ENCODE peak calls at places on chromosomes 5 and 9, in six cellular contexts. One of them, this sample, is unnamed. For H3K4me1, the result is how much of the 10 kb centered on the place peaks cover.

GRCh38 chr5:146060221-146060585 is 45.2 kb downstream of the PLAC8L1 start:
- DNase-seq in left ventricle myocardium inferior: no peak
- DNase-seq in adrenal gland: no peak
- DNase-seq in lung: no peak
- DNase-seq in psoas muscle: no peak
- DNase-seq in HCT116: no peak
- DNase-seq in this sample: no peak

GRCh38 chr5:7904170-7904569 is 35.2 kb downstream of the MTRR start:
- DNase-seq in lung: no peak
- DNase-seq in left ventricle myocardium inferior: no peak
- DNase-seq in adrenal gland: no peak
- DNase-seq in HCT116: no peak
- DNase-seq in psoas muscle: no peak
- DNase-seq in this sample: no peak

GRCh38 chr9:83986765-83987401 is 6.3 kb downstream of the RMI1 start:
- DNase-seq in psoas muscle: peak
- DNase-seq in HCT116: peak
- DNase-seq in lung: no peak
- DNase-seq in adrenal gland: peak
- DNase-seq in left ventricle myocardium inferior: no peak
- DNase-seq in this sample: no peak

GRCh38 chr9:127154003-127154389 is 31.6 kb upstream of the ANGPTL2 start:
- DNase-seq in adrenal gland: no peak
- DNase-seq in HCT116: no peak
- DNase-seq in psoas muscle: no peak
- DNase-seq in lung: no peak
- DNase-seq in left ventricle myocardium inferior: no peak
- DNase-seq in this sample: no peak

GRCh38 chr5:169091396-169091980 is 209.5 kb downstream of the SLIT3 start:
- DNase-seq in lung: no peak
- DNase-seq in left ventricle myocardium inferior: no peak
- DNase-seq in HCT116: no peak
- DNase-seq in psoas muscle: no peak
- DNase-seq in adrenal gland: peak
- DNase-seq in this sample: no peak

GRCh38 chr9:130289711-130290241 is 24.2 kb downstream of the HMCN2 start:
- DNase-seq in psoas muscle: no peak
- DNase-seq in adrenal gland: no peak
- DNase-seq in left ventricle myocardium inferior: no peak
- DNase-seq in lung: no peak
- DNase-seq in HCT116: no peak
- DNase-seq in this sample: no peak

GRCh38 chr5:37926732-37927131 is 86.9 kb upstream of the GDNF start:
- DNase-seq in psoas muscle: no peak
- DNase-seq in adrenal gland: no peak
- DNase-seq in left ventricle myocardium inferior: no peak
- DNase-seq in lung: no peak
- DNase-seq in HCT116: no peak
- DNase-seq in this sample: no peak

GRCh38 chr9:85943757-85944430 is 2.9 kb downstream of the NAA35 start:
- DNase-seq in lung: no peak
- DNase-seq in adrenal gland: no peak
- DNase-seq in left ventricle myocardium inferior: no peak
- DNase-seq in HCT116: no peak
- DNase-seq in psoas muscle: no peak
- DNase-seq in this sample: no peak

GRCh38 chr5:143074414-143074996 is 304.3 kb downstream of the ARHGAP26 start:
- DNase-seq in HCT116: no peak
- DNase-seq in left ventricle myocardium inferior: no peak
- DNase-seq in lung: no peak
- DNase-seq in adrenal gland: no peak
- DNase-seq in psoas muscle: no peak
- DNase-seq in this sample: no peak

GRCh38 chr9:37324261-37324683 is 98.2 kb upstream of the GRHPR start:
- DNase-seq in lung: no peak
- DNase-seq in left ventricle myocardium inferior: no peak
- DNase-seq in adrenal gland: peak
- DNase-seq in HCT116: no peak
- DNase-seq in psoas muscle: no peak
- DNase-seq in this sample: no peak

GRCh38 chr9:6687180-6687579 is 41.7 kb upstream of the GLDC start:
- DNase-seq in HCT116: no peak
- DNase-seq in adrenal gland: no peak
- DNase-seq in left ventricle myocardium inferior: no peak
- DNase-seq in psoas muscle: no peak
- DNase-seq in lung: no peak
- DNase-seq in this sample: no peak
- H3K4me1 ChIP-seq in HCT116: under half
- H3K4me1 ChIP-seq in adrenal gland: under half
- H3K4me1 ChIP-seq in left ventricle myocardium inferior: under half
- H3K4me1 ChIP-seq in psoas muscle: under half
- H3K4me1 ChIP-seq in lung: under half
- H3K4me1 ChIP-seq in this sample: under half

GRCh38 chr9:133710661-133711427 is 27.3 kb downstream of the SARDH start:
- DNase-seq in psoas muscle: no peak
- DNase-seq in adrenal gland: no peak
- DNase-seq in HCT116: no peak
- DNase-seq in left ventricle myocardium inferior: no peak
- DNase-seq in lung: no peak
- DNase-seq in this sample: no peak
- H3K4me1 ChIP-seq in psoas muscle: under half
- H3K4me1 ChIP-seq in adrenal gland: under half
- H3K4me1 ChIP-seq in HCT116: under half
- H3K4me1 ChIP-seq in left ventricle myocardium inferior: under half
- H3K4me1 ChIP-seq in lung: under half
- H3K4me1 ChIP-seq in this sample: under half

GRCh38 chr5:173796746-173797495 is 91.2 kb upstream of the CPEB4 start:
- DNase-seq in HCT116: no peak
- DNase-seq in adrenal gland: no peak
- DNase-seq in psoas muscle: no peak
- DNase-seq in left ventricle myocardium inferior: no peak
- DNase-seq in lung: no peak
- DNase-seq in this sample: no peak
- H3K4me1 ChIP-seq in HCT116: under half
- H3K4me1 ChIP-seq in adrenal gland: under half
- H3K4me1 ChIP-seq in psoas muscle: under half
- H3K4me1 ChIP-seq in left ventricle myocardium inferior: under half
- H3K4me1 ChIP-seq in lung: under half
- H3K4me1 ChIP-seq in this sample: under half

GRCh38 chr9:106892632-106893031 is 29.7 kb downstream of the ZNF462 start:
- DNase-seq in lung: peak
- DNase-seq in HCT116: peak
- DNase-seq in adrenal gland: peak
- DNase-seq in psoas muscle: peak
- DNase-seq in left ventricle myocardium inferior: no peak
- DNase-seq in this sample: peak

GRCh38 chr9:106893088-106893487 is 30.1 kb downstream of the ZNF462 start:
- DNase-seq in adrenal gland: peak
- DNase-seq in HCT116: peak
- DNase-seq in lung: no peak
- DNase-seq in left ventricle myocardium inferior: no peak
- DNase-seq in psoas muscle: no peak
- DNase-seq in this sample: no peak

GRCh38 chr9:106891286-106891685 is 28.3 kb downstream of the ZNF462 start:
- DNase-seq in HCT116: no peak
- DNase-seq in lung: no peak
- DNase-seq in left ventricle myocardium inferior: no peak
- DNase-seq in adrenal gland: no peak
- DNase-seq in psoas muscle: no peak
- DNase-seq in this sample: no peak

GRCh38 chr9:106888992-106889631 is 26.1 kb downstream of the ZNF462 start:
- DNase-seq in psoas muscle: no peak
- DNase-seq in left ventricle myocardium inferior: no peak
- DNase-seq in adrenal gland: no peak
- DNase-seq in HCT116: no peak
- DNase-seq in lung: no peak
- DNase-seq in this sample: no peak

DNA sequence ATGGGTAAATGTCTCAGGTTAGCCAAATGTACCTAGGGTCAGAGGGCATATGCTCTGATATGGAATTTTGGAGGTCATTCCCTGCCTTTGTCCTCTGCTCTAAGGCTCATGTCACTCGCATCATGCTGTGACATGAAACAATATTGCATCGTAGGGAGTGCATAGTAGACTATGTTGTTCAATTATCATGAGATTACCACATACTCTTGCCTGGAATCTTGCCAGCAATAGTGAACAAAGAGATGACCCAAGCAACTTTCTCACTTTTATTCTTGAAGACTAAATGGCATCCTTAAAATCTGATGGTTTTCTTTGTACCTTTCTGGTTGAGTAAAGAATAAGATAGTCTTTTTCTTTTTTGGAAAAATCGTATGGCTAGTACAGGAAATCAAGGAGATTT is 27.7 kb downstream of the ZNF462 start:
- DNase-seq in psoas muscle: no peak
- DNase-seq in HCT116: no peak
- DNase-seq in left ventricle myocardium inferior: no peak
- DNase-seq in adrenal gland: no peak
- DNase-seq in lung: no peak
- DNase-seq in this sample: no peak
- H3K4me1 ChIP-seq in psoas muscle: half or more
- H3K4me1 ChIP-seq in HCT116: under half
- H3K4me1 ChIP-seq in left ventricle myocardium inferior: under half
- H3K4me1 ChIP-seq in adrenal gland: under half
- H3K4me1 ChIP-seq in lung: under half
- H3K4me1 ChIP-seq in this sample: under half

This sample was measured in heart right ventricle.